ENCODE peak calls at places on chromosomes 12 and 14, in nine cellular contexts. G is NCI-H1694, T is GF-D8, O is right cardiac atrium, P is MCF 10A, K is frontal cortex, A is G401, L is astrocyte of the spinal cord, B is KBM-7. E is an unnamed sample.

GRCh38 chr14:98591161-98591560 is 680.8 kb downstream of the BCL11B start:
- DNase-seq in L (no peak), G (no peak), T (no peak), A (peak), K (no peak), B (no peak), P (no peak), O (no peak), E (no peak)

GRCh38 chr14:106694638-106695393 is 1168.4 kb downstream of the TMEM121 start:
- DNase-seq in O (peak), B (peak), L (no peak), G (no peak), K (no peak), A (no peak), T (no peak), P (peak), E (no peak)

GRCh38 chr12:39610626-39611025 is 9.0 kb downstream of the ABCD2 start:
- DNase-seq in G (no peak), O (no peak), L (no peak), A (peak), B (no peak), T (no peak), P (no peak), K (no peak), E (no peak)

GRCh38 chr14:61889914-61890351 is 127.7 kb downstream of the SNAPC1 start:
- DNase-seq in P (no peak), O (no peak), L (no peak), A (no peak), T (no peak), K (no peak), B (no peak), G (no peak), E (no peak)

GRCh38 chr12:58584885-58585284 is 335.4 kb downstream of the LRIG3 start:
- DNase-seq in T (no peak), K (no peak), G (peak), O (no peak), B (no peak), A (no peak), P (no peak), L (no peak), E (no peak)

GRCh38 chr14:78863143-78863542 is 693.0 kb downstream of the NRXN3 start:
- DNase-seq in G (no peak), L (peak), P (peak), T (no peak), K (no peak), A (no peak), O (no peak), B (peak), E (peak)

GRCh38 chr12:26642361-26642760 is 190.6 kb downstream of the ITPR2 start:
- DNase-seq in T (no peak), O (no peak), L (peak), B (no peak), A (no peak), K (no peak), G (no peak), P (no peak), E (no peak)

GRCh38 chr12:132804426-132804861 is 24.2 kb downstream of the GOLGA3 start:
- DNase-seq in B (no peak), T (no peak), O (no peak), K (no peak), G (no peak), A (peak), P (peak), L (no peak), E (peak)

GRCh38 chr12:55720894-55721444 is 776 bp downstream of the RDH5 start:
- DNase-seq in K (no peak), T (peak), A (peak), L (peak), B (peak), G (peak), P (peak), O (peak), E (peak)

GRCh38 chr12:4911316-4911994 is 1.8 kb downstream of the KCNA1 start:
- DNase-seq in B (no peak), T (no peak), P (no peak), A (peak), L (no peak), K (no peak), O (no peak), G (no peak), E (no peak)

GRCh38 chr12:110367209-110367864 is 36.2 kb downstream of the ANAPC7 start:
- DNase-seq in G (peak), P (no peak), B (no peak), K (no peak), T (no peak), O (no peak), A (peak), L (peak), E (no peak)

GRCh38 chr14:103155013-103155412 is 31.8 kb downstream of the TNFAIP2 start:
- DNase-seq in K (peak), L (no peak), T (no peak), O (peak), G (no peak), P (peak), B (no peak), A (peak), E (no peak)

GRCh38 chr12:56719056-56719455 is 6.0 kb downstream of the NACA start:
- DNase-seq in P (no peak), L (no peak), T (no peak), K (no peak), G (no peak), O (no peak), B (no peak), A (no peak), E (no peak)

GRCh38 chr12:132530451-132530850 is 40.5 kb downstream of the FBRSL1 start:
- DNase-seq in B (no peak), T (no peak), K (no peak), A (no peak), L (no peak), P (no peak), G (no peak), O (no peak), E (no peak)

GRCh38 chr12:42589465-42590323 is at the start of gene PRICKLE1:
- DNase-seq in A (peak), G (no peak), P (peak), K (peak), L (peak), O (peak), B (peak), T (no peak), E (peak)

GRCh38 chr12:123115409-123116111 is 35.3 kb downstream of the PITPNM2 start:
- DNase-seq in G (no peak), K (peak), P (peak), O (peak), B (no peak), A (peak), L (peak), T (no peak), E (no peak)

GRCh38 chr12:52370906-52371608 is 3.8 kb upstream of the KRT85 start:
- DNase-seq in T (no peak), O (peak), L (no peak), K (peak), P (no peak), A (peak), G (no peak), B (no peak), E (no peak)

GRCh38 chr12:130978785-130979184 is 25.1 kb downstream of the ADGRD1 start:
- DNase-seq in G (no peak), L (no peak), P (no peak), O (no peak), A (no peak), B (no peak), K (no peak), T (no peak), E (no peak)

GRCh38 chr12:118714051-118714460 is 267.3 kb upstream of the SRRM4 start:
- DNase-seq in K (peak), G (peak), L (no peak), B (peak), A (peak), P (peak), O (no peak), T (peak), E (peak)

E was measured in H7.